ENCODE peak calls at places on chromosomes 12 and 14, in nine cellular contexts. P is choroid plexus epithelial cell, G is A549, J is Peyer's patch, N is upper lobe of left lung, X is dorsolateral prefrontal cortex, K is HL-60, R is psoas muscle, T is endodermal cell. W is an unnamed sample.

GRCh38 chr12:47818382-47818700 is 1.4 kb downstream of the HDAC7 start:
- DNase-seq in P (no peak), G (no peak), J (no peak), N (no peak), X (no peak), K (no peak), R (no peak), T (no peak), W (no peak)

GRCh38 chr14:61308198-61308597 is 13.2 kb upstream of the PRKCH start:
- DNase-seq in P (no peak), G (no peak), J (no peak), N (no peak), X (no peak), K (no peak), R (no peak), T (no peak), W (no peak)

GRCh38 chr14:51612449-51612848 is 39.3 kb upstream of the FRMD6 start:
- DNase-seq in P (no peak), G (no peak), J (no peak), N (no peak), X (no peak), K (no peak), R (no peak), T (no peak), W (no peak)

GRCh38 chr12:88516811-88517210 is 63.5 kb downstream of the KITLG start:
- DNase-seq in P (no peak), G (no peak), J (no peak), N (no peak), X (no peak), K (no peak), R (no peak), T (no peak), W (no peak)

GRCh38 chr12:118193958-118194357 is 58.0 kb downstream of the PEBP1 start:
- DNase-seq in P (no peak), G (no peak), J (no peak), N (no peak), X (no peak), K (no peak), R (no peak), T (no peak), W (no peak)

GRCh38 chr12:108668532-108668931 is 34.8 kb upstream of the SELPLG start:
- DNase-seq in P (no peak), G (no peak), J (no peak), N (no peak), X (no peak), K (no peak), R (no peak), T (no peak), W (no peak)

GRCh38 chr12:67920432-67920831 is 68.8 kb upstream of the IFNG-AS1 start:
- DNase-seq in P (no peak), G (no peak), J (no peak), N (no peak), X (no peak), K (no peak), R (no peak), T (no peak), W (no peak)

GRCh38 chr14:36738269-36738668 is 76.6 kb downstream of the PAX9 start:
- DNase-seq in P (no peak), G (no peak), J (no peak), N (no peak), X (no peak), K (no peak), R (no peak), T (no peak), W (no peak)

GRCh38 chr14:56514663-56515371 is 64.8 kb upstream of the TMEM260 start:
- DNase-seq in P (peak), G (no peak), J (no peak), N (no peak), X (no peak), K (no peak), R (no peak), T (peak), W (no peak)

GRCh38 chr12:123118397-123118945 is 32.4 kb downstream of the PITPNM2 start:
- DNase-seq in P (no peak), G (no peak), J (no peak), N (no peak), X (no peak), K (no peak), R (no peak), T (no peak), W (no peak)

GRCh38 chr12:92762773-92763172 is 60.0 kb downstream of the PLEKHG7 start:
- DNase-seq in P (no peak), G (no peak), J (no peak), N (no peak), X (no peak), K (no peak), R (no peak), T (no peak), W (no peak)

GRCh38 chr14:103862393-103862782 is 15.0 kb upstream of the PPP1R13B start:
- DNase-seq in P (no peak), G (no peak), J (peak), N (no peak), X (no peak), K (no peak), R (no peak), T (no peak), W (no peak)

GRCh38 chr12:124621296-124621660 is 53.9 kb upstream of the NCOR2 start:
- DNase-seq in P (peak), G (no peak), J (peak), N (no peak), X (no peak), K (no peak), R (peak), T (peak), W (no peak)

GRCh38 chr12:25615119-25615518 is 62.0 kb upstream of the LMNTD1 start:
- DNase-seq in P (peak), G (no peak), J (no peak), N (no peak), X (no peak), K (no peak), R (no peak), T (no peak), W (no peak)

GRCh38 chr12:121483950-121484349 is 84.0 kb downstream of the RNF34 start:
- DNase-seq in P (no peak), G (no peak), J (no peak), N (no peak), X (no peak), K (no peak), R (no peak), T (peak), W (no peak)

GRCh38 chr12:10214131-10214876 is 1.6 kb downstream of the GABARAPL1 start:
- DNase-seq in P (peak), G (no peak), J (no peak), N (no peak), X (no peak), K (no peak), R (no peak), T (no peak), W (no peak)

GRCh38 chr14:67815573-67816235 is 686 bp downstream of the ZFYVE26 start:
- DNase-seq in P (peak), G (no peak), J (no peak), N (no peak), X (no peak), K (no peak), R (no peak), T (peak), W (no peak)

GRCh38 chr14:58731465-58732330 is 93.9 kb downstream of the DACT1 start:
- DNase-seq in P (peak), G (peak), J (no peak), N (no peak), X (no peak), K (no peak), R (no peak), T (no peak), W (peak)

GRCh38 chr14:76877871-76878270 is 51.7 kb downstream of the LRRC74A start:
- DNase-seq in P (no peak), G (no peak), J (no peak), N (no peak), X (no peak), K (no peak), R (no peak), T (no peak), W (no peak)

GRCh38 chr14:104851896-104852663 is 13.0 kb upstream of the CEP170B start:
- DNase-seq in P (no peak), G (no peak), J (no peak), N (no peak), X (no peak), K (no peak), R (no peak), T (peak), W (peak)

GRCh38 chr14:92962831-92963095 is 39.8 kb downstream of the CHGA start:
- DNase-seq in P (no peak), G (no peak), J (no peak), N (peak), X (no peak), K (no peak), R (no peak), T (no peak), W (no peak)

GRCh38 chr12:120015313-120015712 is 26.3 kb downstream of the BICDL1 start:
- DNase-seq in P (no peak), G (no peak), J (no peak), N (no peak), X (no peak), K (no peak), R (no peak), T (no peak), W (no peak)

GRCh38 chr12:52236386-52237050 is 3.5 kb downstream of the KRT7 start:
- DNase-seq in P (no peak), G (no peak), J (no peak), N (no peak), X (no peak), K (no peak), R (no peak), T (no peak), W (peak)

GRCh38 chr12:114875323-114875722 is 191.3 kb upstream of the TBX3 start:
- DNase-seq in P (no peak), G (no peak), J (peak), N (no peak), X (no peak), K (no peak), R (no peak), T (no peak), W (no peak)

GRCh38 chr12:106234513-106234912 is 13.3 kb downstream of the CKAP4 start:
- DNase-seq in P (peak), G (no peak), J (no peak), N (no peak), X (no peak), K (no peak), R (no peak), T (no peak), W (no peak)

DNA sequence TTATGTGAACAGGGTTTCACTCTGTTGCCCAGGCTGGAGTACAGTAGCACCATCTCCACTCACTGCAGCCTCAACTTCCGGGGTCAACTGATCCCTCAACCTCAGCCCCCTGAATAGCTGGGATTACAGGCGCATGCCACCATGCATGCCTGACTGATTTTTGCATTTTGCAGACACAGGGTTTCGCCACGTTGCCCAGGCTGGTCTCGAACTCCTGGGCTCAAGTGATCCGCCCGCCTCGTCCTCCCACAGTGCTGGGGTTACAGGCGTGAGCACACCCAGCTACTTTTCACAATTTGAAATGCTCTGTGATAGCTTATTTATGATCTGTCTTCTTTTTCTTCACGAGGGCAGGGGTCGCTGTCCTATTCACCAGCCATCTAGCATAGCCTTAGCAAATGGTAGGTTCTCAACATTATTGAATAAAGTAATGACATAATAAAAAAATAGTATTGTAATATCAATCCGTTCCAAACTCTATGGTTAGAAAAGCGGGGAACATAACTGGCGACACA is 484 bp upstream of the DDX47 start:
- DNase-seq in P (no peak), G (no peak), J (no peak), N (no peak), X (no peak), K (no peak), R (no peak), T (no peak), W (no peak)
- H3K4me3 ChIP-seq in P (no peak), G (no peak), J (no peak), N (peak), X (peak), K (no peak), R (peak), T (no peak), W (no peak)

GRCh38 chr12:18135509-18135908 is 45.5 kb upstream of the RERGL start:
- DNase-seq in P (peak), G (no peak), J (no peak), N (no peak), X (no peak), K (no peak), R (no peak), T (no peak), W (no peak)

GRCh38 chr12:18139254-18139653 is 49.3 kb upstream of the RERGL start:
- DNase-seq in P (no peak), G (no peak), J (no peak), N (no peak), X (no peak), K (no peak), R (no peak), T (no peak), W (no peak)

GRCh38 chr12:18139989-18140596 is 50.1 kb upstream of the RERGL start:
- DNase-seq in P (peak), G (no peak), J (no peak), N (no peak), X (no peak), K (no peak), R (no peak), T (no peak), W (no peak)

GRCh38 chr12:18130855-18131254 is 40.9 kb upstream of the RERGL start:
- DNase-seq in P (no peak), G (no peak), J (no peak), N (no peak), X (no peak), K (no peak), R (no peak), T (no peak), W (no peak)

GRCh38 chr12:18135086-18135485 is 45.1 kb upstream of the RERGL start:
- DNase-seq in P (peak), G (no peak), J (no peak), N (no peak), X (no peak), K (no peak), R (no peak), T (no peak), W (no peak)
- TF ChIP-seq CTCF in P (no peak), G (no peak), J (no peak), N (no peak), X (no peak), K (no peak), R (no peak), T (no peak), W (no peak)

GRCh38 chr12:132281021-132281420 is 48.4 kb downstream of the GALNT9 start:
- DNase-seq in P (no peak), G (no peak), J (no peak), N (peak), X (no peak), K (no peak), R (peak), T (no peak), W (no peak)

GRCh38 chr12:132284618-132285310 is 44.6 kb downstream of the GALNT9 start:
- DNase-seq in P (no peak), G (peak), J (no peak), N (peak), X (no peak), K (no peak), R (no peak), T (peak), W (peak)

GRCh38 chr12:132282031-132282949 is 47.1 kb downstream of the GALNT9 start:
- DNase-seq in P (no peak), G (no peak), J (no peak), N (peak), X (no peak), K (no peak), R (peak), T (no peak), W (no peak)

GRCh38 chr12:132284071-132284492 is 45.3 kb downstream of the GALNT9 start:
- DNase-seq in P (peak), G (no peak), J (no peak), N (peak), X (peak), K (no peak), R (no peak), T (no peak), W (no peak)

GRCh38 chr12:132282950-132283771 is 46.2 kb downstream of the GALNT9 start:
- DNase-seq in P (no peak), G (no peak), J (no peak), N (peak), X (no peak), K (no peak), R (peak), T (peak), W (no peak)
- H3K4me3 ChIP-seq in P (no peak), G (no peak), J (no peak), N (no peak), X (no peak), K (no peak), R (no peak), T (no peak), W (no peak)

DNA sequence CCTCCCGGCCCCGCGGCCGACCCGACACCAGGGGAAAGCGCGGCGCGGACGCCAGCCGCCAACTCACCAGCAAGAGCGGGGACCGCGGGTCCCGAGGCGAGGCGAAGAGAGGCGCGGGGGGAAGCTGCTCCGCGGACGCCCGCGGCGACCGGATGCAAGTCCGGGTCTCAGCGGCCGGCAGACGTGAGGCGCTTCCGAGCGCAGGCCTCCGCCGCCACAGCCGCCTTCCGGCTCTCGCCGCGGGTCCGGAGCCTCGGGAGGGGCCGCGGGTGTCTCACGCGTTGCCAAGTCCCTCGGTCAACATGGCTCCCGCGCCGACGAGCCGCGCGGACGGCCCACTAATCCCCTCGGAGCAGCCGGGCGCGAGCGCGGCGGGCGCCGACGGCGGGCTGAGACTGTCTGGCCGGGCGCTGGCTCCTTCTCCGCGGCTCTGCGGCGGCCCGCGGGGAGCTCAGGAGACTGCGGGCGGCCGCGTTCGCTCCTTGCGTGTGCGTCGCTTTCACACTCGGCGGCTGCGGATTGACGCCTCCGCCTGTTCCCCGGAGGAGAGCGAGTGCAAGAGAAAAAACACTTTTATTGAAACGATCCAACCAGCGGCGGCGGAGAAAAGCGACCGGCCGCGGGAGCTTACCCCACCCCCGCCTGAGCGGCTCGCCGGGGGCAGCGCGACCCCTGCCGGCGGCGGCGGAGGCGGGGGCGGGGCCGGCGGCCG is at the start of gene CDK17:
- DNase-seq in P (peak), G (peak), J (peak), N (peak), X (peak), K (peak), R (peak), T (peak), W (peak)
- TF ChIP-seq CTCF in P (peak), G (peak), J (peak), N (peak), X (peak), K (no peak), R (peak), T (peak), W (peak)